ENCODE peak calls at places on chromosomes 16 and 17, in ten cellular contexts. V is H54, E is Peyer's patch, W is adrenal gland, A is esophagus squamous epithelium, J is ovary, D is A549, C is body of pancreas, S is uterus, H is NB4. O is an unnamed sample.

GRCh38 chr17:67625971-67626370 is 91.8 kb upstream of the NOL11 start:
- DNase-seq in E (no peak), A (no peak), D (no peak), H (no peak), W (no peak), C (no peak), V (no peak), J (no peak), S (no peak), O (no peak)

GRCh38 chr16:66273036-66273435 is 93.5 kb upstream of the CDH5 start:
- DNase-seq in J (no peak), D (no peak), V (no peak), A (no peak), S (no peak), C (no peak), H (no peak), E (peak), W (no peak), O (no peak)

GRCh38 chr17:56867948-56868376 is 34.0 kb downstream of the DGKE start:
- DNase-seq in S (peak), D (no peak), V (no peak), J (no peak), A (no peak), W (no peak), E (no peak), H (no peak), C (no peak), O (no peak)

GRCh38 chr16:17408955-17409441 is 61.8 kb downstream of the XYLT1 start:
- DNase-seq in D (no peak), H (no peak), E (no peak), S (no peak), C (no peak), J (no peak), A (no peak), W (no peak), V (no peak), O (no peak)

GRCh38 chr16:11665071-11665491 is 3.2 kb upstream of the SNN start:
- DNase-seq in W (no peak), J (no peak), V (no peak), H (peak), D (no peak), C (no peak), E (peak), A (no peak), S (no peak), O (no peak)

GRCh38 chr16:24094660-24095059 is 161.5 kb upstream of the CACNG3 start:
- DNase-seq in E (no peak), D (no peak), S (no peak), V (no peak), H (no peak), J (no peak), W (no peak), C (no peak), A (no peak), O (no peak)

GRCh38 chr16:10957771-10958486 is 13.6 kb downstream of the CLEC16A start:
- DNase-seq in C (no peak), S (no peak), H (peak), W (no peak), A (no peak), V (no peak), E (no peak), D (no peak), J (no peak), O (peak)

GRCh38 chr16:31201511-31202401 is 804 bp downstream of the PYCARD start:
- DNase-seq in E (peak), D (no peak), C (peak), J (peak), V (no peak), W (peak), S (no peak), A (no peak), H (peak), O (no peak)

GRCh38 chr17:68133370-68134045 is 98.0 kb downstream of the KPNA2 start:
- DNase-seq in J (no peak), E (no peak), C (no peak), D (no peak), A (no peak), W (peak), H (peak), S (no peak), V (no peak), O (no peak)

GRCh38 chr17:3683054-3683511 is 12.9 kb downstream of the P2RX5 start:
- DNase-seq in W (no peak), J (no peak), D (peak), V (peak), E (peak), A (no peak), H (peak), C (no peak), S (no peak), O (peak)

GRCh38 chr17:65902165-65902564 is 289.8 kb downstream of the CEP112 start:
- DNase-seq in A (no peak), V (no peak), J (no peak), H (no peak), C (no peak), S (no peak), E (no peak), D (no peak), W (no peak), O (no peak)

GRCh38 chr17:57603541-57603940 is 141.6 kb downstream of the CCDC182 start:
- DNase-seq in D (no peak), C (no peak), W (no peak), S (no peak), H (no peak), V (no peak), J (no peak), A (no peak), E (no peak), O (no peak)

GRCh38 chr17:67246648-67247415 is 1.8 kb upstream of the HELZ start:
- DNase-seq in W (peak), H (peak), D (peak), J (no peak), V (peak), S (peak), A (no peak), E (peak), C (peak), O (peak)

GRCh38 chr16:90008708-90009145 is 10.5 kb downstream of the DBNDD1 start:
- DNase-seq in J (no peak), D (no peak), C (no peak), W (no peak), A (no peak), E (peak), H (peak), V (no peak), S (no peak), O (no peak)

GRCh38 chr16:85639529-85640253 is 26.6 kb downstream of the GSE1 start:
- DNase-seq in H (no peak), V (no peak), J (no peak), D (no peak), C (peak), E (no peak), S (no peak), W (peak), A (no peak), O (no peak)

GRCh38 chr16:47644166-47644565 is 183.0 kb downstream of the PHKB start:
- DNase-seq in W (peak), S (no peak), D (no peak), J (no peak), H (no peak), E (no peak), C (no peak), V (peak), A (no peak), O (no peak)

GRCh38 chr17:34299918-34300600 is 14.5 kb downstream of the CCL11 start:
- DNase-seq in C (no peak), E (no peak), D (no peak), J (no peak), S (no peak), H (no peak), W (no peak), V (no peak), A (no peak), O (no peak)

GRCh38 chr17:63571632-63572310 is 21.5 kb downstream of the DCAF7 start:
- DNase-seq in H (peak), A (no peak), C (no peak), S (no peak), J (no peak), V (peak), E (no peak), W (no peak), D (peak), O (peak)

GRCh38 chr16:31157136-31157535 is 7.3 kb upstream of the PRSS36 start:
- DNase-seq in H (peak), C (no peak), S (no peak), J (no peak), D (no peak), W (peak), V (no peak), E (no peak), A (no peak), O (no peak)

GRCh38 chr17:82287849-82288601 is 14.5 kb upstream of the CSNK1D start:
- DNase-seq in S (peak), E (peak), H (peak), V (peak), W (peak), J (peak), C (peak), D (peak), A (peak), O (peak)

GRCh38 chr17:3965123-3965800 is 1.0 kb upstream of the ATP2A3 start:
- DNase-seq in C (peak), S (no peak), E (peak), J (no peak), W (peak), D (peak), V (peak), H (peak), A (peak), O (peak)

GRCh38 chr16:70660672-70661350 is 14.5 kb downstream of the IL34 start:
- DNase-seq in A (no peak), E (peak), C (no peak), D (no peak), J (peak), S (no peak), H (no peak), V (no peak), W (no peak), O (no peak)

GRCh38 chr16:86512860-86513470 is 2.6 kb downstream of the FOXF1 start:
- DNase-seq in J (no peak), D (no peak), W (no peak), E (no peak), A (no peak), H (no peak), C (no peak), S (no peak), V (no peak), O (no peak)

DNA sequence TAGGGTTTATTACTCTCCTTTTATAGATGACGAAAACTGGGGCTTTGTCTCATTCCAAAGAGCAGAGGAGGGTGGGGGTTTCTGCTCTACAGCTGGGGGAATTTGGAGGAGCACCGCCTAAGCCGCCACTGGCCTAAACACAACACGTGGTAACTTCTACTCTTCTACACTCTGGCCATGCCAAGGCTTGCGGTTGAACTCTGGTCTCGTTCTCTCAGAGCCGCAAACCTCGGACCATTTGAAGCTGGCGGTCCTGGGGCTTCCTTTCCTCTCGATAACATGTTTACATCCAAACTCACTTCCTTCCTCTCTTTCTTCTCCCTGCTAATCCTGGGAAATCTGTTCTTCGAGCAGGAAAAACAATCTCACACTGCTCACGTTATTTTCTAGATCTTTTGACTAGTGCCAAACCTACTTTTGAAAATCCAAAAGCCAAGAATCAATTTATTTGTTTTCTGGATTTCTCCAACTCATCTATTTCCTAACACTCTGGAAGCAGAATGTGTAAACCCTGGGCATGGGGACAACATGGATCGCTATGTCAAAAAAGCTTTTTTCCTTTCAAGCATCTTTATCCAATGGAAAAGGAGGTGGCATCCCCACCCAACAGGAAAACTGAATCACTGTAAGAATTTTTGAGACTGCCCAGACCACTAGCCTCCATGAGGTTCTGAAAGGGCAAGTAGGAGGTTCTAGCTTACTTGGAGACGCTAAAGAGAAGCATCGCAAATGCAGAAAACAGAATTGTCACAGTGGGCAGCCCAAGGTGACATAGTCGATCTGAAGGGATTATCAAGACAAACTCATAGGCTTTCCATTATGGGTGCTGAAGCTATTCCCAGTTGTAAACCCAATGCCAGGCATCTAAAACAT is 13.6 kb upstream of the EEF2K start:
- DNase-seq in E (peak), D (no peak), J (peak), C (peak), S (peak), A (peak), V (no peak), W (peak), H (peak), O (peak)
- TF ChIP-seq POLR2A in E (peak), D (no peak), J (peak), C (no peak), S (peak), A (no peak), V (no peak), W (no peak), H (no peak), O (peak)

DNA sequence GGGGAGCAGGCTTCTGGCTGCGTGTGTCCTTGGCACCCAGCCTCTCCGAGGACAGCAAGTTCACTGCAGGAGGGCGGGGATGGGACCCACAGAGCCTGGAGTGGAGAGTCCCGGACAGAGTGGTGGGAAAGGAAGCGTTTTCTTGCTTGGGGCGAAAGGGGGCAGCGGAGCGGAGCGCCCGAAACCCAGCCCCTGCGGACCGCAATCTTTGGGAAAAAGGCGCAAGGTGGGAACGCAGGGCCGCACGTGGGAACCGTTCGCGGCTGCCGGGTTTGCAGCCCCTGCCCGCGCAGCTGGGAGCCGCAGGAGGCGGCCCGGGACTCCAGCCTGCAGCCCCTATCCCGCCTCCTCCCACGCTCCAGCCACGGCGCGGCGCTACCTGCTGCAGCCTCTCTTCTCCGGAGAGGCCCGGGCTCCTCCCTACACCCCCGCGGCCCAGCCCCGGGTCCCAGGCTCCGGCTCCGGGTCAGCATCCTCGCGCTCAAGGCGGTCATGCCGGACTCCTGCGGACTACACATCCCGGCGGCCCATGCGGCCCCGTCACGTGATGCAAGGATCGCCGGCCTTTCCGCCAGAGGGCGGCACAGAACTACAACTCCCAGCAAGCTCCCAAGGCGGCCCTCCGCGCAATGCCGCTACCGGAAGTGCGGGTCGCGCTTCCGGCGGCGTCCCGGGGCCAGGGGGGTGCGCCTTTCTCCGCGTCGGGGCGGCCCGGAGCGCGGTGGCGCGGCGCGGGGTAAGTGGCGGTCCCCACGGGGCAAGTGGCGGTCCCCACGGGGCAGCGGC is at the start of the genes NTHL1 and TSC2:
- DNase-seq in V (peak), C (peak), H (peak), D (peak), S (peak), J (peak), E (peak), A (peak), W (peak), O (peak)
- TF ChIP-seq POLR2A in V (peak), C (no peak), H (peak), D (peak), S (peak), J (peak), E (no peak), A (no peak), W (peak), O (peak)

GRCh38 chr16:49855280-49855821 is 561 bp downstream of the ZNF423 start:
- DNase-seq in S (peak), V (peak), C (peak), W (peak), H (peak), E (peak), J (peak), D (peak), A (no peak), O (peak)
- TF ChIP-seq POLR2A in S (peak), V (peak), C (peak), W (peak), H (no peak), E (peak), J (peak), D (no peak), A (peak), O (no peak)

DNA sequence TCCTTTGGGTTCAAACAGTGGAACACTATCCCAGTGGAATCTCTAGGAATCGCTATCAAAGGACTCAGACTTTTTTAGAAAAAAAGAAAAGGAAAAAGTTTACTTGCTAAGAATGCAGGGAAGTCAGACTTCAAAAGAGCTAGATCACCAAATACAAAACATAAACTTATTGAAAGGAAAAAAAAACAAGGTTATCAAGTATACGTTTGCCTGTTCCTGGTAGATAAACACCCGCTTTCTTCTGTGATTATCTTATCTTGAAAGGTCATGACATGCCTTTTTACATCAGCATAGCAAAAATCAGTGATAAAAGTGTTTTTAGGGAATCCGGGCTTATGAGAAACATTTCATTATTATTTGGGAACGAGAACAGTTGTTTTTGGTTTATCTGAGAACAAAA is 129.3 kb upstream of the TMEM97 start:
- DNase-seq in A (no peak), E (no peak), H (no peak), W (no peak), C (no peak), V (no peak), D (no peak), S (no peak), J (no peak), O (peak)
- TF ChIP-seq POLR2A in A (no peak), E (no peak), H (no peak), W (no peak), C (no peak), V (no peak), D (no peak), S (no peak), J (no peak), O (no peak)

GRCh38 chr17:41919165-41919817 is 540 bp upstream of the ACLY start:
- DNase-seq in S (no peak), J (no peak), E (no peak), H (no peak), D (no peak), A (no peak), V (peak), W (peak), C (no peak), O (no peak)

GRCh38 chr17:41919840-41920579 is 1.3 kb upstream of the ACLY start:
- DNase-seq in C (peak), H (peak), J (peak), V (no peak), E (no peak), S (peak), D (peak), W (peak), A (no peak), O (peak)

GRCh38 chr17:41917957-41918391 is 777 bp downstream of the ACLY start:
- DNase-seq in J (peak), C (peak), D (peak), V (no peak), H (peak), W (peak), A (no peak), S (peak), E (peak), O (peak)

GRCh38 chr17:41917192-41917591 is 1.6 kb downstream of the ACLY start:
- DNase-seq in S (no peak), J (no peak), H (peak), E (no peak), V (no peak), C (peak), W (no peak), A (no peak), D (peak), O (peak)

GRCh38 chr17:41918392-41919164 is at the start of gene ACLY:
- DNase-seq in C (peak), J (peak), S (peak), W (peak), A (peak), E (peak), V (peak), D (peak), H (peak), O (peak)
- TF ChIP-seq POLR2A in C (peak), J (peak), S (peak), W (peak), A (peak), E (peak), V (peak), D (peak), H (peak), O (peak)

O was measured in erythroblast.